ENCODE peak calls at places on chromosomes 7 and 10, in ten cellular contexts. C is ELF-1, X is upper lobe of right lung, G is psoas muscle, Q is left ventricle myocardium inferior, V is hepatocyte, H is retina, S is NCI-H748 treated with DMSO at 0.1 percent for 48 hours, W is non-pigmented ciliary epithelial cell, K is HT1080. D is an unnamed sample.

GRCh38 chr7:84455788-84456187 is 261.2 kb upstream of the SEMA3A start:
- DNase-seq in K (no peak), V (no peak), G (no peak), Q (no peak), S (no peak), W (peak), H (no peak), X (no peak), C (no peak), D (no peak)

GRCh38 chr7:135508853-135509588 is 881 bp downstream of the CNOT4 start:
- DNase-seq in V (peak), X (no peak), S (peak), C (peak), Q (no peak), G (no peak), W (no peak), K (peak), H (peak), D (no peak)

GRCh38 chr7:151251328-151251925 is 2.9 kb upstream of the SMARCD3 start:
- DNase-seq in X (peak), K (peak), H (peak), V (peak), C (no peak), Q (peak), S (no peak), W (no peak), G (no peak), D (no peak)

GRCh38 chr10:21238044-21238443 is 287.4 kb downstream of the SKIDA1 start:
- DNase-seq in X (no peak), K (no peak), Q (no peak), C (no peak), V (no peak), H (no peak), G (no peak), W (no peak), S (peak), D (no peak)

GRCh38 chr7:101608772-101609713 is 20.1 kb downstream of the MYL10 start:
- DNase-seq in H (no peak), G (no peak), Q (no peak), X (peak), V (peak), S (no peak), K (no peak), C (peak), W (no peak), D (no peak)

GRCh38 chr7:149849174-149849573 is 11.0 kb downstream of the ZNF862 start:
- DNase-seq in G (no peak), H (no peak), K (no peak), C (no peak), Q (no peak), V (no peak), W (no peak), S (no peak), X (no peak), D (no peak)

GRCh38 chr7:147540743-147541142 is 1049.8 kb upstream of the C7orf33 start:
- DNase-seq in K (no peak), Q (no peak), C (no peak), V (no peak), G (no peak), W (no peak), X (no peak), H (no peak), S (no peak), D (no peak)

GRCh38 chr10:8721641-8722040 is 667.2 kb downstream of the GATA3 start:
- DNase-seq in W (no peak), H (no peak), Q (no peak), G (no peak), K (peak), X (no peak), C (no peak), S (no peak), V (no peak), D (no peak)

GRCh38 chr10:110215286-110215685 is 7.9 kb downstream of the MXI1 start:
- DNase-seq in Q (no peak), S (no peak), K (no peak), W (no peak), X (no peak), V (no peak), C (no peak), H (no peak), G (no peak), D (no peak)

GRCh38 chr7:8923164-8923806 is 489.9 kb downstream of the NXPH1 start:
- DNase-seq in K (no peak), W (no peak), Q (no peak), V (no peak), X (no peak), C (no peak), G (no peak), S (no peak), H (no peak), D (no peak)

GRCh38 chr7:22589641-22590141 is 89.7 kb upstream of the STEAP1B start:
- DNase-seq in G (peak), C (no peak), X (peak), K (peak), S (no peak), Q (peak), W (no peak), V (no peak), H (no peak), D (no peak)

GRCh38 chr7:151814400-151814914 is 62.5 kb downstream of the PRKAG2 start:
- DNase-seq in V (no peak), G (no peak), S (no peak), K (no peak), W (no peak), X (no peak), H (peak), C (peak), Q (no peak), D (no peak)

GRCh38 chr7:111242361-111242760 is 151.4 kb downstream of the LRRN3 start:
- DNase-seq in V (no peak), Q (no peak), H (no peak), G (no peak), K (no peak), W (no peak), S (no peak), X (no peak), C (no peak), D (no peak)

GRCh38 chr10:14698487-14699170 is 76.1 kb downstream of the FAM107B start:
- DNase-seq in S (no peak), V (peak), X (no peak), Q (no peak), C (no peak), K (peak), G (no peak), W (no peak), H (no peak), D (no peak)

GRCh38 chr10:64277536-64277935 is 756.3 kb downstream of the REEP3 start:
- DNase-seq in H (no peak), V (no peak), Q (no peak), K (no peak), X (no peak), W (no peak), G (no peak), S (no peak), C (no peak), D (no peak)

GRCh38 chr7:129606801-129607200 is 4.7 kb upstream of the NRF1 start:
- DNase-seq in Q (no peak), C (no peak), W (no peak), S (no peak), K (no peak), G (no peak), V (no peak), H (no peak), X (no peak), D (no peak)

GRCh38 chr10:98956576-98957260 is 278.9 kb downstream of the HPSE2 start:
- DNase-seq in H (no peak), G (no peak), V (no peak), K (peak), S (no peak), C (no peak), X (no peak), Q (no peak), W (no peak), D (no peak)

GRCh38 chr7:96697822-96698221 is 11.8 kb downstream of the SEM1 start:
- DNase-seq in K (no peak), W (no peak), G (no peak), S (no peak), H (no peak), X (no peak), V (no peak), C (no peak), Q (no peak), D (no peak)

GRCh38 chr10:98534046-98534445 is 87.3 kb upstream of the HPS1 start:
- DNase-seq in H (no peak), C (no peak), Q (no peak), G (no peak), S (no peak), X (no peak), K (peak), V (no peak), W (no peak), D (no peak)

GRCh38 chr7:80145780-80146422 is 11.3 kb downstream of the GNAI1 start:
- DNase-seq in H (peak), S (no peak), V (peak), Q (no peak), C (peak), G (no peak), K (peak), X (no peak), W (peak), D (no peak)

GRCh38 chr7:151672706-151673105 is 153.0 kb upstream of the RHEB start:
- DNase-seq in W (no peak), K (no peak), V (no peak), H (no peak), Q (no peak), G (no peak), S (no peak), C (no peak), X (no peak), D (no peak)

GRCh38 chr10:46287846-46288480 is 1.2 kb downstream of the ANTXRL start:
- DNase-seq in V (no peak), S (no peak), K (no peak), Q (no peak), X (peak), W (no peak), G (no peak), H (no peak), C (no peak), D (no peak)

GRCh38 chr7:91894781-91895480 is 14.4 kb upstream of the MTERF1 start:
- DNase-seq in S (no peak), K (no peak), W (no peak), C (no peak), V (no peak), X (no peak), Q (no peak), G (no peak), H (no peak), D (no peak)

GRCh38 chr7:121030308-121030707 is 41.8 kb downstream of the CPED1 start:
- DNase-seq in K (no peak), X (no peak), V (no peak), S (no peak), C (no peak), W (no peak), G (no peak), Q (no peak), H (no peak), D (no peak)

D was measured in natural killer cell treated with Interleukin-12 subunit alpha and Interleukin-12 subunit beta and Interleukin-15 and Interleukin-18, amount 100 ng/mL, for 72 hours.